ENCODE peak calls at places on chromosomes 6 and 20, in six cellular contexts. W, R, F, M, Q and Y are unnamed samples.

GRCh38 chr6:154488276-154488627 is 22.2 kb downstream of the CNKSR3 start:
- DNase-seq in F (no peak), Q (no peak), R (no peak), W (no peak), M (no peak), Y (no peak)

GRCh38 chr6:146290589-146290901 is 253.1 kb upstream of the RAB32 start:
- DNase-seq in Q (no peak), F (no peak), W (no peak), M (no peak), R (no peak), Y (no peak)

GRCh38 chr6:82370788-82371187 is 7.2 kb downstream of the TPBG start:
- DNase-seq in Q (no peak), W (no peak), M (no peak), F (no peak), R (no peak), Y (no peak)

GRCh38 chr6:118535176-118535844 is 12.8 kb upstream of the PLN start:
- DNase-seq in F (no peak), W (no peak), M (no peak), Q (no peak), R (no peak), Y (no peak)

GRCh38 chr20:48826064-48826463 is 1.7 kb downstream of the PREX1 start:
- DNase-seq in W (no peak), Q (no peak), F (no peak), M (no peak), R (no peak), Y (peak)

GRCh38 chr20:37480915-37481314 is 40.1 kb upstream of the NNAT start:
- DNase-seq in W (no peak), R (no peak), Q (no peak), F (no peak), M (no peak), Y (no peak)

GRCh38 chr20:43849496-43850197 is 65.0 kb upstream of the TOX2 start:
- DNase-seq in F (no peak), W (peak), M (peak), R (no peak), Q (no peak), Y (no peak)

GRCh38 chr6:41546866-41547798 is 951 bp downstream of the FOXP4 start:
- DNase-seq in F (no peak), M (peak), R (peak), W (peak), Q (no peak), Y (peak)

GRCh38 chr6:136959471-136959891 is 37.4 kb downstream of the SLC35D3 start:
- DNase-seq in W (no peak), M (no peak), Q (no peak), R (no peak), F (no peak), Y (no peak)

GRCh38 chr6:150142304-150142656 is 564 bp upstream of the PPP1R14C start:
- DNase-seq in F (no peak), W (no peak), Q (no peak), R (no peak), M (no peak), Y (no peak)

GRCh38 chr6:16049178-16049577 is 79.7 kb upstream of the MYLIP start:
- DNase-seq in R (no peak), M (no peak), W (no peak), F (no peak), Q (no peak), Y (no peak)

GRCh38 chr6:53956068-53956711 is 155.1 kb upstream of the MLIP start:
- DNase-seq in Q (peak), R (peak), W (peak), F (peak), M (peak), Y (peak)

GRCh38 chr20:25286917-25287316 is 39.0 kb downstream of the PYGB start:
- DNase-seq in M (no peak), W (no peak), R (no peak), F (no peak), Q (no peak), Y (no peak)

GRCh38 chr6:140071115-140071514 is 696.7 kb upstream of the CITED2 start:
- DNase-seq in W (no peak), R (no peak), M (peak), F (no peak), Q (no peak), Y (no peak)

GRCh38 chr6:18506387-18507017 is 119.4 kb downstream of the RNF144B start:
- DNase-seq in Q (no peak), W (no peak), R (no peak), F (no peak), M (no peak), Y (no peak)

GRCh38 chr20:59752101-59752586 is 147.8 kb downstream of the PHACTR3 start:
- DNase-seq in Q (peak), R (no peak), M (no peak), F (no peak), W (no peak), Y (peak)

GRCh38 chr20:9179193-9179802 is 110.4 kb downstream of the PLCB4 start:
- DNase-seq in W (peak), R (no peak), F (no peak), M (peak), Q (no peak), Y (no peak)

GRCh38 chr6:48151142-48151541 is 40.1 kb upstream of the PTCHD4 start:
- DNase-seq in W (no peak), R (no peak), F (no peak), Q (no peak), M (no peak), Y (no peak)

DNA sequence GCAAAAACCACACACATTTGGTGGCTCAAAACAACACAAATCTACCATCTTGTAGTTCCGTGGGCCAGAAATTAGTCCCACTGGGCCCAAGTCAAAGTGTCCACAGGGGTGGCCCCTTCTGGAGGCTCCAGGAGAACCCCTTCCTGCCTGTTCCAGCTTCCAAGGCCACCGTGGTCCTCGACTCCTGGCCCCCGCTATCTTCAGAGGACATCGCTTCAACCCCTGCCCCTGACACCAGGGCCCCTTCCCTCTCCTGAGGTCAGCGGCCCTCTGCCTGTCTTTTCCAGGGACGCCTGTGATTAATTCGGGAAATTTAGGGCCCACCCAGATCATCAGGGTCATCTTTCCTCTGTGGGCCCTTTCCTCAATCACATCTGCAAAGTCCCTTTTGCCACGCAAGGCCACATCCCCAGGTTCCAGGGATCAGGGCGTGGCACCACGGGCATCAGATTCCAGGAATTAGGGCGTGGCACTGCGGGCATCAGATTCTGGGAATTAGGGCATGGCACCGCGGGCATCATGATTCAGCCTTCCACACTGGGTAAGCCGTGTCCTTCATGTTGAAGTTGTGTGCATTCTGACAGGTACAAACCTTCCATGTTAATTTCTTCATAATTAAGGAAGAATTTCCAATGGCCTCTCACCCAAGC is 59.9 kb upstream of the SMOC2 start:
- DNase-seq in M (no peak), W (no peak), F (no peak), Q (no peak), R (no peak), Y (no peak)
- TF ChIP-seq MYC in M (no peak), W (no peak), F (no peak), Q (no peak), R (no peak), Y (no peak)

GRCh38 chr6:113530769-113531168 is 326.4 kb upstream of the MARCKS start:
- DNase-seq in Q (no peak), F (peak), W (peak), R (no peak), M (peak), Y (no peak)
- TF ChIP-seq MYC in Q (no peak), F (peak), W (no peak), R (no peak), M (no peak), Y (no peak)

GRCh38 chr6:151389640-151390275 is 1.6 kb downstream of the ZBTB2 start:
- DNase-seq in F (peak), Q (no peak), W (no peak), R (peak), M (peak), Y (peak)
- TF ChIP-seq MYC in F (peak), Q (no peak), W (no peak), R (peak), M (no peak), Y (peak)

GRCh38 chr6:126308367-126308766 is 31.5 kb upstream of the CENPW start:
- DNase-seq in Q (no peak), W (no peak), F (no peak), R (no peak), M (no peak), Y (no peak)
- TF ChIP-seq MYC in Q (no peak), W (no peak), F (no peak), R (no peak), M (no peak), Y (no peak)

GRCh38 chr6:25014375-25014774 is 78.6 kb upstream of the RIPOR2 start:
- DNase-seq in M (no peak), W (no peak), R (no peak), Q (no peak), F (no peak), Y (no peak)
- TF ChIP-seq MYC in M (no peak), W (no peak), R (no peak), Q (no peak), F (no peak), Y (no peak)

GRCh38 chr20:23155141-23155590 is 69.0 kb upstream of the CD93 start:
- DNase-seq in Q (no peak), F (no peak), R (no peak), W (no peak), M (no peak), Y (peak)
- TF ChIP-seq MYC in Q (no peak), F (no peak), R (no peak), W (no peak), M (no peak), Y (no peak)

GRCh38 chr6:163964778-163965177 is 550.3 kb downstream of the QKI start:
- DNase-seq in Q (no peak), M (no peak), R (no peak), F (no peak), W (no peak), Y (no peak)

GRCh38 chr6:163970846-163971564 is 556.5 kb downstream of the QKI start:
- DNase-seq in W (no peak), M (no peak), R (no peak), F (no peak), Q (no peak), Y (no peak)

GRCh38 chr6:163963205-163964120 is 548.9 kb downstream of the QKI start:
- DNase-seq in F (no peak), Q (no peak), R (no peak), M (no peak), W (no peak), Y (no peak)

GRCh38 chr6:163962627-163963117 is 548.2 kb downstream of the QKI start:
- DNase-seq in F (no peak), Q (no peak), W (no peak), R (no peak), M (no peak), Y (no peak)

GRCh38 chr6:163965426-163966348 is 551.2 kb downstream of the QKI start:
- DNase-seq in Q (no peak), W (no peak), R (no peak), M (peak), F (no peak), Y (no peak)
- TF ChIP-seq MYC in Q (no peak), W (no peak), R (no peak), M (no peak), F (no peak), Y (no peak)

DNA sequence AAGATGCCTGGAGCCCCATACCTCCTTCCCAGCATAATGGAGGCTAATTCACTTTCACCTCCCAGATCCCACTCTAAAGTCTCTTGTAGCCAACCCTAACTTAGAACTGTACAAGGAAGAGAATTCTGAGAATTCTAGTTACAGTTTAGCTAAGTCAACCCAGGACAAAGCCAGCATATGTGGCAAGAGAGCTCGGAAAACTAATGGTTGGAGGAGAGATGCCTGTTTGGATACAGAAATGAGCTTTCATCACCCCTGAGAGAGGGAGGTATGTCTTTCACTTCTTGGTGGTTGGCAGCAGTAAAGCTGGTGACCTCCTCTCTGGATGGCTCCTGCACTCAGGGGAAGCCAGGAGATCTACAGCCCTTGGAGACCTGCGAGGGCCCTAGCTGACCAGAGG is 252.6 kb upstream of the SUPT3H start:
- DNase-seq in Q (no peak), W (no peak), R (no peak), M (no peak), F (no peak), Y (no peak)
- TF ChIP-seq MYC in Q (no peak), W (no peak), R (no peak), M (no peak), F (no peak), Y (no peak)

GRCh38 chr6:71888720-71889340 is 2.5 kb downstream of the RIMS1 start:
- DNase-seq in Q (no peak), W (no peak), M (no peak), F (no peak), R (no peak), Y (no peak)
- TF ChIP-seq MYC in Q (no peak), W (no peak), M (no peak), F (no peak), R (no peak), Y (no peak)

GRCh38 chr6:45633272-45633908 is 255.7 kb upstream of the SUPT3H start:
- DNase-seq in Q (no peak), R (no peak), M (no peak), F (no peak), W (no peak), Y (no peak)

GRCh38 chr6:45630801-45631200 is 253.1 kb upstream of the SUPT3H start:
- DNase-seq in R (no peak), M (no peak), Q (no peak), W (no peak), F (no peak), Y (no peak)

GRCh38 chr6:45637056-45637455 is 259.3 kb upstream of the SUPT3H start:
- DNase-seq in M (no peak), R (no peak), Q (no peak), W (no peak), F (no peak), Y (no peak)

GRCh38 chr6:45626087-45626891 is 248.6 kb upstream of the SUPT3H start:
- DNase-seq in F (no peak), W (no peak), Q (no peak), M (no peak), R (no peak), Y (peak)

DNA sequence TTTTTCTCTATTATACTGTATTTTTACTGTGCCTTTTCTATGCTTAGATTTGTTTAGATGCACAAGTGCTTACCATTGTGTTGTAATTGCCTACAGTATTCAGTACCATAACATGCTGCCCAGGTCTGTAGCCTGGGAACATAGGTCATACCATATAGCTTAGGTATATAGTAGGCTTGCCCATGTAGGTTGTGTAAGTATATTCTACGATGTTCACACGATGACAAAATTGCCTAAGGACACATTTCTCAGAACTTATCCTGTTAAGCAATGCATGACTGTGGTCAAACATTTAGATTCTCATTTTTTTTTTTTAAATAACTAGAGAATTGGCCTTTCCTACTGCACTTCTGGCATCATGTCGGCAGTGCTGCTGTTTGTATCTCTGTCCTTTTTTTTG is 253.7 kb upstream of the SUPT3H start:
- DNase-seq in W (no peak), R (no peak), Q (no peak), F (no peak), M (no peak), Y (peak)
- TF ChIP-seq MYC in W (no peak), R (no peak), Q (no peak), F (no peak), M (no peak), Y (no peak)